ENCODE peak calls at places on chromosomes 4 and X, in five cellular contexts. One of them, this sample, is unnamed.

GRCh38 chrX:34300871-34301270 is 168.8 kb upstream of the FAM47A start:
- DNase-seq in GM13976: peak; percentile 7
- DNase-seq in cardiac muscle cell: peak; percentile 61
- DNase-seq in endothelial cell: peak; percentile 42
- DNase-seq in fibroblast of pulmonary artery: peak; percentile 65
- DNase-seq in this sample: peak; percentile 29

GRCh38 chr4:103091601-103092223 is 7.9 kb downstream of the BDH2 start:
- DNase-seq in GM13976: peak; percentile 31
- DNase-seq in fibroblast of pulmonary artery: peak; percentile 85
- DNase-seq in endothelial cell: peak; percentile 34
- DNase-seq in cardiac muscle cell: peak; percentile 74
- DNase-seq in this sample: peak; percentile 61

GRCh38 chrX:15853586-15854079 is 980 bp downstream of the AP1S2 start:
- DNase-seq in GM13976: no peak
- DNase-seq in endothelial cell: no peak
- DNase-seq in cardiac muscle cell: peak; percentile 4
- DNase-seq in fibroblast of pulmonary artery: no peak
- DNase-seq in this sample: no peak

GRCh38 chrX:3939967-3940610 is 226.6 kb upstream of the PRKX start:
- DNase-seq in GM13976: peak; percentile 38
- DNase-seq in endothelial cell: no peak
- DNase-seq in cardiac muscle cell: peak; percentile 11
- DNase-seq in fibroblast of pulmonary artery: peak; percentile 29
- DNase-seq in this sample: no peak

GRCh38 chrX:99308302-99308701 is 1101.8 kb downstream of the PCDH19 start:
- DNase-seq in cardiac muscle cell: no peak
- DNase-seq in GM13976: no peak
- DNase-seq in fibroblast of pulmonary artery: no peak
- DNase-seq in endothelial cell: no peak
- DNase-seq in this sample: no peak

GRCh38 chr4:113810906-113811305 is 49.4 kb upstream of the CAMK2D start:
- DNase-seq in cardiac muscle cell: peak; percentile 76
- DNase-seq in endothelial cell: no peak
- DNase-seq in GM13976: no peak
- DNase-seq in fibroblast of pulmonary artery: peak; percentile 63
- DNase-seq in this sample: no peak

GRCh38 chrX:24902808-24903207 is 113.0 kb downstream of the ARX start:
- DNase-seq in endothelial cell: no peak
- DNase-seq in cardiac muscle cell: peak; percentile 89
- DNase-seq in fibroblast of pulmonary artery: peak; percentile 90
- DNase-seq in GM13976: no peak
- DNase-seq in this sample: no peak

GRCh38 chr4:187811586-187811985 is 184.0 kb upstream of the ZFP42 start:
- DNase-seq in GM13976: no peak
- DNase-seq in cardiac muscle cell: no peak
- DNase-seq in endothelial cell: no peak
- DNase-seq in fibroblast of pulmonary artery: no peak
- DNase-seq in this sample: no peak

GRCh38 chrX:119682019-119682989 is 10.7 kb downstream of the SEPTIN6 start:
- DNase-seq in cardiac muscle cell: no peak
- DNase-seq in GM13976: peak; percentile 43
- DNase-seq in fibroblast of pulmonary artery: no peak
- DNase-seq in endothelial cell: no peak
- DNase-seq in this sample: peak; percentile 50

GRCh38 chrX:136268051-136269048 is 17.1 kb upstream of the MAP7D3 start:
- DNase-seq in fibroblast of pulmonary artery: peak; percentile 57
- DNase-seq in cardiac muscle cell: peak; percentile 54
- DNase-seq in GM13976: peak; percentile 32
- DNase-seq in endothelial cell: peak; percentile 39
- DNase-seq in this sample: peak; percentile 64

GRCh38 chr4:68271851-68272756 is 26.6 kb upstream of the TMPRSS11B start:
- DNase-seq in GM13976: peak; percentile 50
- DNase-seq in endothelial cell: peak; percentile 10
- DNase-seq in fibroblast of pulmonary artery: peak; percentile 79
- DNase-seq in cardiac muscle cell: peak; percentile 76
- DNase-seq in this sample: peak; percentile 11

GRCh38 chr4:95108883-95109421 is 351.2 kb downstream of the BMPR1B start:
- DNase-seq in fibroblast of pulmonary artery: peak; percentile 21
- DNase-seq in cardiac muscle cell: no peak
- DNase-seq in GM13976: no peak
- DNase-seq in endothelial cell: no peak
- DNase-seq in this sample: no peak

GRCh38 chrX:52839137-52839536 is 28.1 kb downstream of the XAGE5 start:
- DNase-seq in cardiac muscle cell: no peak
- DNase-seq in endothelial cell: no peak
- DNase-seq in GM13976: no peak
- DNase-seq in fibroblast of pulmonary artery: no peak
- DNase-seq in this sample: no peak

GRCh38 chr4:37400326-37400881 is 155.9 kb downstream of the NWD2 start:
- DNase-seq in GM13976: peak; percentile 23
- DNase-seq in cardiac muscle cell: no peak
- DNase-seq in fibroblast of pulmonary artery: no peak
- DNase-seq in endothelial cell: no peak
- DNase-seq in this sample: no peak

GRCh38 chrX:138287200-138287865 is 424.2 kb downstream of the FGF13 start:
- DNase-seq in cardiac muscle cell: no peak
- DNase-seq in fibroblast of pulmonary artery: no peak
- DNase-seq in endothelial cell: no peak
- DNase-seq in GM13976: no peak
- DNase-seq in this sample: no peak

GRCh38 chrX:34716322-34716721 is 59.2 kb upstream of the TMEM47 start:
- DNase-seq in GM13976: no peak
- DNase-seq in fibroblast of pulmonary artery: peak; percentile 2
- DNase-seq in endothelial cell: no peak
- DNase-seq in cardiac muscle cell: no peak
- DNase-seq in this sample: no peak

GRCh38 chr4:14641871-14642270 is 360.4 kb upstream of the CPEB2 start:
- DNase-seq in fibroblast of pulmonary artery: no peak
- DNase-seq in cardiac muscle cell: no peak
- DNase-seq in endothelial cell: no peak
- DNase-seq in GM13976: no peak
- DNase-seq in this sample: no peak
- TF ChIP-seq CTCF in fibroblast of pulmonary artery: no peak
- TF ChIP-seq CTCF in cardiac muscle cell: no peak
- TF ChIP-seq CTCF in endothelial cell: no peak
- TF ChIP-seq CTCF in GM13976: no peak
- TF ChIP-seq CTCF in this sample: no peak

GRCh38 chr4:2008921-2009650 is at the start of gene NELFA:
- DNase-seq in fibroblast of pulmonary artery: peak; percentile 95
- DNase-seq in endothelial cell: peak; percentile 89
- DNase-seq in cardiac muscle cell: peak; percentile 95
- DNase-seq in GM13976: peak; percentile 96
- DNase-seq in this sample: peak; percentile 96
- TF ChIP-seq CTCF in fibroblast of pulmonary artery: peak; percentile 43
- TF ChIP-seq CTCF in endothelial cell: peak; percentile 73
- TF ChIP-seq CTCF in cardiac muscle cell: peak; percentile 32
- TF ChIP-seq CTCF in GM13976: peak; percentile 30
- TF ChIP-seq CTCF in this sample: peak; percentile 43

GRCh38 chr4:6782846-6783110 is 251 bp downstream of the KIAA0232 start:
- DNase-seq in fibroblast of pulmonary artery: no peak
- DNase-seq in endothelial cell: no peak
- DNase-seq in GM13976: no peak
- DNase-seq in cardiac muscle cell: no peak
- DNase-seq in this sample: no peak

GRCh38 chr4:6781561-6781960 is 966 bp upstream of the KIAA0232 start:
- DNase-seq in GM13976: no peak
- DNase-seq in endothelial cell: no peak
- DNase-seq in cardiac muscle cell: no peak
- DNase-seq in fibroblast of pulmonary artery: no peak
- DNase-seq in this sample: no peak

GRCh38 chr4:6785572-6785925 is 3.0 kb downstream of the KIAA0232 start:
- DNase-seq in GM13976: peak; percentile 10
- DNase-seq in fibroblast of pulmonary artery: no peak
- DNase-seq in cardiac muscle cell: no peak
- DNase-seq in endothelial cell: no peak
- DNase-seq in this sample: no peak

GRCh38 chr4:6782147-6782845 is at the start of gene KIAA0232:
- DNase-seq in GM13976: peak; percentile 96
- DNase-seq in fibroblast of pulmonary artery: peak; percentile 94
- DNase-seq in endothelial cell: peak; percentile 92
- DNase-seq in cardiac muscle cell: peak; percentile 97
- DNase-seq in this sample: peak; percentile 88

DNA sequence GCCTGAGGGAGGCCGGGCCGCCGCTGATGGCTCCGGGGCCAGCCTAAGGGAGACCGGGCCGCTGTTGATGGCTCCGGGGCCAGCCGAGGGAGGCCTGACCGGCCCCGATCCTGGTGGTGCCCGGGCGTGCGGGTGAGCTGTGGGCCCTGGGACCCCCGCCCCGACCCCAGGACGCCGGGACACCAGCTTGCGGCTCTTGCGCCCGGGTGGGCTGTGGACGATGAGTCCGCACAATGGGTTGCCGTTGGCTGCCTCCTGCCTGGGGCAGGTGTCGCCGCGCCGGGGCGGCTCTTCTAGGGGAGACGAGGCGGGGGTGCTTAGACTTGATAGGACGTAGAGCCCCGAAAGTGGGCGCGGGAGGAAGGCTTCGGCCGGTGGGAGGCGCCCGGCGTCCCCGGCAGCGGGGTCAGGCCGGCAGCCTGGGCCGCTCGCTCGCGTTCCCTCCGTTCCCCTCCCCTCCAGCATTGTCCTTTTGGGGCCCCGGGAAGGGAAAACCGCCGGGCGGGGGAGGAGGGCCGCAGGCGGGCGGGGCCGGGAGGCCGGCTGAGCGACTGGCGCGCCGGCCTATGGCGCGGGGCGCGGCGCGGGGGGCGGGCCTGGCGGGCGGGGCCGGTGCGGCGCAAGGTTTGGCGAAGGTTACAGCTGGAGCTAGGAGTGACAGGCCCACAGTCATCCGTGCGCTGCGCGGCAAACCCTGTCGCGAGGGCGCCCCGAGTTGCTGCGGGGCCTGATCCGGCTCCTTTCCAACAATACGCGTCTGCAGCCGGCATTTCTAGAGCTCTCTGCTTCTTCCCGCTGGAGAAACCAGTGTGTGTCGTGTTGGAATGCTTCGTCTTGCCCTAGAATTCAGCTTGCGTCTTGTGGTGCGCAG is 819 bp downstream of the KIAA0232 start:
- DNase-seq in cardiac muscle cell: peak; percentile 91
- DNase-seq in endothelial cell: peak; percentile 91
- DNase-seq in fibroblast of pulmonary artery: peak; percentile 86
- DNase-seq in GM13976: peak; percentile 97
- DNase-seq in this sample: peak; percentile 89
- TF ChIP-seq CTCF in cardiac muscle cell: no peak
- TF ChIP-seq CTCF in endothelial cell: no peak
- TF ChIP-seq CTCF in fibroblast of pulmonary artery: no peak
- TF ChIP-seq CTCF in GM13976: peak; percentile 37
- TF ChIP-seq CTCF in this sample: no peak

GRCh38 chr4:147928400-147928799 is 196.5 kb downstream of the ARHGAP10 start:
- DNase-seq in fibroblast of pulmonary artery: peak; percentile 6
- DNase-seq in endothelial cell: no peak
- DNase-seq in GM13976: no peak
- DNase-seq in cardiac muscle cell: no peak
- DNase-seq in this sample: no peak

GRCh38 chr4:147933779-147934178 is 201.9 kb downstream of the ARHGAP10 start:
- DNase-seq in cardiac muscle cell: no peak
- DNase-seq in endothelial cell: no peak
- DNase-seq in fibroblast of pulmonary artery: no peak
- DNase-seq in GM13976: no peak
- DNase-seq in this sample: no peak

GRCh38 chr4:147938481-147938880 is 206.6 kb downstream of the ARHGAP10 start:
- DNase-seq in GM13976: no peak
- DNase-seq in cardiac muscle cell: no peak
- DNase-seq in fibroblast of pulmonary artery: no peak
- DNase-seq in endothelial cell: no peak
- DNase-seq in this sample: no peak

GRCh38 chr4:147927377-147928137 is 195.7 kb downstream of the ARHGAP10 start:
- DNase-seq in GM13976: no peak
- DNase-seq in fibroblast of pulmonary artery: peak; percentile 18
- DNase-seq in endothelial cell: no peak
- DNase-seq in cardiac muscle cell: no peak
- DNase-seq in this sample: no peak

DNA sequence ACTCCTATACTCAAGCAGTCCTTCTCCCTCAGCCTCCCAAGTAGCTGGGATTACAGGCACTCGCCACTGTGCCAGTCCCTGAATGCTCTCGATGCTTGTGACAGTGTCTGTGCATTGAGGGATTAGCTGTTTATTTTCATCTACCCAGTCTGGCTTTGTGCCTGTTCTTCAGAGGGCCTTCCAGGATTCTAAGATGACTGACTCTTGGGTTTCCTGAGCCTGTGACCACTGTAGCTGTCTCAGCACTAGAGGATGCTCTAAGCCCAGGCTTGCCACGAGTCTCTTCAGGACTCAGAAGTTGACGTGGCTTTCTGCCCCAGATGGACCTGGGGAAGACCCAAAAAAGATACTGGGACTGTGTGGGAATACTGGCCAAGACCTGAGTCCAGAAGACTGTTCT is 201.4 kb downstream of the ARHGAP10 start:
- DNase-seq in endothelial cell: peak; percentile 14
- DNase-seq in fibroblast of pulmonary artery: no peak
- DNase-seq in cardiac muscle cell: no peak
- DNase-seq in GM13976: no peak
- DNase-seq in this sample: no peak
- TF ChIP-seq CTCF in endothelial cell: no peak
- TF ChIP-seq CTCF in fibroblast of pulmonary artery: no peak
- TF ChIP-seq CTCF in cardiac muscle cell: no peak
- TF ChIP-seq CTCF in GM13976: no peak
- TF ChIP-seq CTCF in this sample: no peak

GRCh38 chrX:14051416-14051815 is 21.7 kb upstream of the GEMIN8 start:
- DNase-seq in endothelial cell: no peak
- DNase-seq in cardiac muscle cell: no peak
- DNase-seq in GM13976: no peak
- DNase-seq in fibroblast of pulmonary artery: no peak
- DNase-seq in this sample: no peak
- TF ChIP-seq CTCF in endothelial cell: no peak
- TF ChIP-seq CTCF in cardiac muscle cell: no peak
- TF ChIP-seq CTCF in GM13976: no peak
- TF ChIP-seq CTCF in fibroblast of pulmonary artery: no peak
- TF ChIP-seq CTCF in this sample: no peak

DNA sequence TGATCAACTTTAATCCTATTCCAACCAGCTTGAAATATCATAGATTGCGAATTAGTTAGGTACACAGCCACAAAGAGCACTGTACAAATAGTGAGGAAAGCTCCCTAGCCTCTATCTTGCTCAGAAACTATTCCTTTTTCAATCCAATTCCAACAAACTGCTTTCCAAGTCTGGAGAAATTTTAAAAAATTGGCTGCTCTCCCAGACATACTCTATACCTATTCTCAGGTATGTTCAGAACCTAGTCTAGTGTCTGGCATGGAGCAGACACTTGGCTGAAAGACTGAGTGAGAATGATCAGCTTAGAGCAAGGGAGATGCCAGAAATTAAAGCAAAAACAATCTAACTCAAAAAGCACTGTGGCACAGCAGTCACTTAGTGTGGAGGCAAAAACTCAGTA is 105.9 kb downstream of the SLC10A7 start:
- DNase-seq in GM13976: no peak
- DNase-seq in cardiac muscle cell: no peak
- DNase-seq in fibroblast of pulmonary artery: no peak
- DNase-seq in endothelial cell: no peak
- DNase-seq in this sample: no peak
- TF ChIP-seq CTCF in GM13976: no peak
- TF ChIP-seq CTCF in cardiac muscle cell: no peak
- TF ChIP-seq CTCF in fibroblast of pulmonary artery: no peak
- TF ChIP-seq CTCF in endothelial cell: no peak
- TF ChIP-seq CTCF in this sample: no peak

GRCh38 chr4:135319685-135320084 is 1118.1 kb upstream of the PABPC4L start:
- DNase-seq in GM13976: no peak
- DNase-seq in fibroblast of pulmonary artery: peak; percentile 1
- DNase-seq in endothelial cell: no peak
- DNase-seq in cardiac muscle cell: no peak
- DNase-seq in this sample: no peak
- TF ChIP-seq CTCF in GM13976: no peak
- TF ChIP-seq CTCF in fibroblast of pulmonary artery: peak; percentile 10
- TF ChIP-seq CTCF in endothelial cell: no peak
- TF ChIP-seq CTCF in cardiac muscle cell: no peak
- TF ChIP-seq CTCF in this sample: no peak